ENCODE peak calls at places on chromosomes 6 and 20, in five cellular contexts. Z, A, N, E and D are unnamed samples.

GRCh38 chr6:34469499-34469898 is 3.6 kb downstream of the PACSIN1 start:
- DNase-seq in A (no peak), N (no peak), E (no peak), Z (no peak), D (peak)

GRCh38 chr6:82954937-82955577 is 110.6 kb downstream of the UBE3D start:
- DNase-seq in Z (no peak), A (no peak), N (no peak), E (no peak), D (peak)

GRCh38 chr20:574297-574942 is 30.8 kb upstream of the CSNK2A1 start:
- DNase-seq in A (no peak), E (no peak), N (peak), Z (no peak), D (no peak)

GRCh38 chr6:36079596-36079995 is 50.7 kb upstream of the MAPK13 start:
- DNase-seq in Z (no peak), A (no peak), E (no peak), N (no peak), D (no peak)

GRCh38 chr6:13711384-13711725 is 280 bp downstream of the RANBP9 start:
- DNase-seq in A (no peak), N (no peak), E (no peak), Z (no peak), D (peak)

GRCh38 chr20:58982406-58983114 is 1.5 kb downstream of the NELFCD start:
- DNase-seq in A (no peak), N (no peak), E (no peak), Z (peak), D (no peak)

GRCh38 chr20:8209061-8209460 is 77.0 kb downstream of the PLCB1 start:
- DNase-seq in N (peak), A (no peak), Z (no peak), E (no peak), D (no peak)

GRCh38 chr20:38134427-38135281 is 30.4 kb downstream of the TGM2 start:
- DNase-seq in E (peak), N (no peak), A (no peak), Z (no peak), D (no peak)

GRCh38 chr6:34090495-34090894 is 55.4 kb downstream of the GRM4 start:
- DNase-seq in E (no peak), N (no peak), Z (no peak), A (no peak), D (no peak)

GRCh38 chr6:29666826-29667130 is 9.9 kb downstream of the MOG start:
- DNase-seq in N (peak), Z (no peak), E (no peak), A (no peak), D (no peak)
- TF ChIP-seq EZH2phosphoT487 in N (no peak), Z (no peak), E (no peak), A (no peak), D (no peak)

GRCh38 chr20:63397946-63398450 is 36.8 kb upstream of the CHRNA4 start:
- DNase-seq in E (no peak), A (no peak), N (no peak), Z (no peak), D (no peak)
- TF ChIP-seq CTCF in E (no peak), A (no peak), N (no peak), Z (no peak), D (no peak)

GRCh38 chr20:13223731-13224130 is 2.7 kb downstream of the ISM1 start:
- DNase-seq in N (no peak), A (no peak), E (no peak), Z (no peak), D (no peak)
- H3K4me2 ChIP-seq in N (no peak), A (no peak), E (no peak), Z (no peak), D (no peak)

GRCh38 chr6:53628354-53629119 is 37.0 kb downstream of the KLHL31 start:
- DNase-seq in N (no peak), A (no peak), E (no peak), Z (no peak), D (no peak)

GRCh38 chr6:53627391-53628218 is 38.0 kb downstream of the KLHL31 start:
- DNase-seq in Z (no peak), A (no peak), N (no peak), E (no peak), D (no peak)

GRCh38 chr6:53624491-53624890 is 41.1 kb downstream of the KLHL31 start:
- DNase-seq in Z (no peak), A (no peak), N (no peak), E (no peak), D (no peak)

GRCh38 chr6:53625315-53625714 is 40.2 kb downstream of the KLHL31 start:
- DNase-seq in N (no peak), Z (no peak), A (no peak), E (no peak), D (no peak)

GRCh38 chr6:53623497-53623896 is 42.1 kb downstream of the KLHL31 start:
- DNase-seq in A (no peak), N (no peak), Z (no peak), E (no peak), D (no peak)
- TF ChIP-seq EZH2phosphoT487 in A (no peak), N (no peak), Z (no peak), E (no peak), D (no peak)